ENCODE peak calls at places on chromosomes 6 and 20, in seven cellular contexts. One of them, this sample, is unnamed.

GRCh38 chr6:157912326-157912725 is 69.3 kb upstream of the SYNJ2 start:
- DNase-seq in A549: no peak
- DNase-seq in astrocyte: peak; percentile 95
- DNase-seq in fibroblast of lung: peak; percentile 96
- DNase-seq in hepatocyte: peak; percentile 52
- DNase-seq in GM23248: peak; percentile 96
- DNase-seq in naive thymus-derived CD4-positive, alpha-beta T cell: no peak
- DNase-seq in this sample: peak; percentile 71

GRCh38 chr6:141443032-141443431 is 689.7 kb upstream of the GJE1 start:
- DNase-seq in GM23248: no peak
- DNase-seq in naive thymus-derived CD4-positive, alpha-beta T cell: no peak
- DNase-seq in A549: no peak
- DNase-seq in fibroblast of lung: no peak
- DNase-seq in hepatocyte: no peak
- DNase-seq in astrocyte: no peak
- DNase-seq in this sample: no peak

GRCh38 chr6:24072038-24072746 is 53.8 kb upstream of the NRSN1 start:
- DNase-seq in A549: no peak
- DNase-seq in astrocyte: no peak
- DNase-seq in naive thymus-derived CD4-positive, alpha-beta T cell: no peak
- DNase-seq in GM23248: no peak
- DNase-seq in fibroblast of lung: no peak
- DNase-seq in hepatocyte: no peak
- DNase-seq in this sample: no peak

GRCh38 chr20:4112490-4113420 is 97.4 kb upstream of the RNF24 start:
- DNase-seq in astrocyte: peak; percentile 63
- DNase-seq in fibroblast of lung: peak; percentile 71
- DNase-seq in naive thymus-derived CD4-positive, alpha-beta T cell: no peak
- DNase-seq in A549: no peak
- DNase-seq in GM23248: peak; percentile 58
- DNase-seq in hepatocyte: no peak
- DNase-seq in this sample: no peak

GRCh38 chr6:36612101-36612625 is 18.0 kb downstream of the SRSF3 start:
- DNase-seq in fibroblast of lung: no peak
- DNase-seq in A549: no peak
- DNase-seq in GM23248: no peak
- DNase-seq in astrocyte: no peak
- DNase-seq in naive thymus-derived CD4-positive, alpha-beta T cell: no peak
- DNase-seq in hepatocyte: no peak
- DNase-seq in this sample: no peak

GRCh38 chr6:25041676-25042598 is 106.2 kb upstream of the RIPOR2 start:
- DNase-seq in GM23248: no peak
- DNase-seq in naive thymus-derived CD4-positive, alpha-beta T cell: peak; percentile 45
- DNase-seq in A549: no peak
- DNase-seq in fibroblast of lung: no peak
- DNase-seq in hepatocyte: no peak
- DNase-seq in astrocyte: no peak
- DNase-seq in this sample: no peak

GRCh38 chr6:25499851-25500250 is 152.2 kb upstream of the SCGN start:
- DNase-seq in hepatocyte: peak; percentile 33
- DNase-seq in GM23248: peak; percentile 51
- DNase-seq in astrocyte: peak; percentile 58
- DNase-seq in naive thymus-derived CD4-positive, alpha-beta T cell: no peak
- DNase-seq in fibroblast of lung: peak; percentile 72
- DNase-seq in A549: no peak
- DNase-seq in this sample: peak; percentile 2

GRCh38 chr6:27111743-27112142 is 135.8 kb upstream of the PRSS16 start:
- DNase-seq in naive thymus-derived CD4-positive, alpha-beta T cell: no peak
- DNase-seq in GM23248: no peak
- DNase-seq in astrocyte: no peak
- DNase-seq in fibroblast of lung: no peak
- DNase-seq in hepatocyte: no peak
- DNase-seq in A549: no peak
- DNase-seq in this sample: no peak

GRCh38 chr20:3101737-3102574 is 17.4 kb upstream of the AVP start:
- DNase-seq in GM23248: no peak
- DNase-seq in A549: no peak
- DNase-seq in naive thymus-derived CD4-positive, alpha-beta T cell: peak; percentile 44
- DNase-seq in astrocyte: no peak
- DNase-seq in fibroblast of lung: no peak
- DNase-seq in hepatocyte: no peak
- DNase-seq in this sample: no peak

GRCh38 chr20:56418385-56418861 is 6.4 kb downstream of the CASS4 start:
- DNase-seq in hepatocyte: no peak
- DNase-seq in astrocyte: no peak
- DNase-seq in naive thymus-derived CD4-positive, alpha-beta T cell: peak; percentile 44
- DNase-seq in GM23248: peak; percentile 45
- DNase-seq in A549: no peak
- DNase-seq in fibroblast of lung: no peak
- DNase-seq in this sample: no peak

GRCh38 chr20:59055302-59055701 is 12.7 kb upstream of the PRELID3B start:
- DNase-seq in GM23248: peak; percentile 50
- DNase-seq in A549: peak; percentile 30
- DNase-seq in astrocyte: no peak
- DNase-seq in fibroblast of lung: no peak
- DNase-seq in hepatocyte: no peak
- DNase-seq in naive thymus-derived CD4-positive, alpha-beta T cell: peak; percentile 5
- DNase-seq in this sample: peak; percentile 39

GRCh38 chr6:139338845-139339244 is 35.6 kb downstream of the CITED2 start:
- DNase-seq in naive thymus-derived CD4-positive, alpha-beta T cell: no peak
- DNase-seq in astrocyte: no peak
- DNase-seq in fibroblast of lung: no peak
- DNase-seq in hepatocyte: no peak
- DNase-seq in A549: no peak
- DNase-seq in GM23248: peak; percentile 78
- DNase-seq in this sample: peak; percentile 23
- H3K4me1 ChIP-seq in naive thymus-derived CD4-positive, alpha-beta T cell: peaks cover 10% of the 10 kb centered on the region
- H3K4me1 ChIP-seq in astrocyte: peaks cover 14% of the 10 kb centered on the region
- H3K4me1 ChIP-seq in fibroblast of lung: peaks cover 2% of the 10 kb centered on the region
- H3K4me1 ChIP-seq in hepatocyte: no peaks in the 10 kb centered on the region
- H3K4me1 ChIP-seq in A549: no peaks in the 10 kb centered on the region
- H3K4me1 ChIP-seq in GM23248: peaks cover 37% of the 10 kb centered on the region
- H3K4me1 ChIP-seq in this sample: peaks cover 32% of the 10 kb centered on the region

GRCh38 chr6:111590209-111590955 is 15.3 kb downstream of the TRAF3IP2 start:
- DNase-seq in hepatocyte: no peak
- DNase-seq in astrocyte: no peak
- DNase-seq in naive thymus-derived CD4-positive, alpha-beta T cell: no peak
- DNase-seq in A549: no peak
- DNase-seq in fibroblast of lung: no peak
- DNase-seq in GM23248: peak; percentile 71
- DNase-seq in this sample: no peak
- H3K27ac ChIP-seq in hepatocyte: peak overlapping the region; percentile 91
- H3K27ac ChIP-seq in astrocyte: peak overlapping the region; percentile 87
- H3K27ac ChIP-seq in naive thymus-derived CD4-positive, alpha-beta T cell: no peak overlapping the region
- H3K27ac ChIP-seq in A549: peak overlapping the region; percentile 90
- H3K27ac ChIP-seq in fibroblast of lung: peak overlapping the region; percentile 98
- H3K27ac ChIP-seq in GM23248: peak overlapping the region; percentile 99
- H3K27ac ChIP-seq in this sample: no peak overlapping the region

DNA sequence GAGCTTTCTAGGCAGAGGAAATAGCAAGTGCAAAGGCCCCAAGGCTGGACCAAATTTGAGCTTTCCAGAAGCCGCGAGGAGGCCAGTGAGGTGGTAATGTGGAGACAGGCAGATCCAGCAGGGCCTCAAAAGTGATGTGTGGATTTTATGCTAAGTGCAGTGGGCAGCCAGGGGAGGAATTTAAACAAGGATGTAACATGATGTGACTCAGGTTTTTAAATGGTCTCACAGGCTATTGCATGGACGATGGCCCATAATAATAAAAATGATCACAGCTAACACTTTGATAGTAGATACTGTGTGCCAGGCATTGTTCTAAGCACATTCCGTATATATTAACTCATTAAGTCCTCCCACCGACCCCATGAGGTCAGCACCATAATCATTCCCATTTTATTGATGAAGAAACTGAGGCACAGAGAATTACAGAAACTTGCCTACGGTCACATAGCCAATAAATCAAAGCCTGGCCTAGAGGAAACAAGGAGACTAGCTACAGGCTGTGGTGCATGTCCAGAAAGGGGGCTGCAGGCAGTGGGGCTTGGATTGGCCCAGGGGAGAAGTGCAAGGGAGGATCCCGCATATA is 18.0 kb upstream of the PREX1 start:
- DNase-seq in fibroblast of lung: peak; percentile 69
- DNase-seq in A549: no peak
- DNase-seq in astrocyte: peak; percentile 54
- DNase-seq in naive thymus-derived CD4-positive, alpha-beta T cell: no peak
- DNase-seq in GM23248: peak; percentile 29
- DNase-seq in hepatocyte: no peak
- DNase-seq in this sample: no peak
- H3K4me1 ChIP-seq in fibroblast of lung: peaks cover 6% of the 10 kb centered on the region
- H3K4me1 ChIP-seq in A549: peaks cover 55% of the 10 kb centered on the region
- H3K4me1 ChIP-seq in astrocyte: peaks cover 20% of the 10 kb centered on the region
- H3K4me1 ChIP-seq in naive thymus-derived CD4-positive, alpha-beta T cell: no peaks in the 10 kb centered on the region
- H3K4me1 ChIP-seq in GM23248: peaks cover 14% of the 10 kb centered on the region
- H3K4me1 ChIP-seq in hepatocyte: no peaks in the 10 kb centered on the region
- H3K4me1 ChIP-seq in this sample: peaks cover 19% of the 10 kb centered on the region

GRCh38 chr6:15399651-15400470 is 154.0 kb downstream of the JARID2 start:
- DNase-seq in A549: peak; percentile 24
- DNase-seq in hepatocyte: peak; percentile 75
- DNase-seq in GM23248: peak; percentile 78
- DNase-seq in fibroblast of lung: peak; percentile 79
- DNase-seq in naive thymus-derived CD4-positive, alpha-beta T cell: no peak
- DNase-seq in astrocyte: peak; percentile 71
- DNase-seq in this sample: peak; percentile 77
- H3K27ac ChIP-seq in A549: peak overlapping the region; percentile 73
- H3K27ac ChIP-seq in hepatocyte: peak overlapping the region; percentile 20
- H3K27ac ChIP-seq in GM23248: peak overlapping the region; percentile 17
- H3K27ac ChIP-seq in fibroblast of lung: peak overlapping the region; percentile 28
- H3K27ac ChIP-seq in naive thymus-derived CD4-positive, alpha-beta T cell: peak overlapping the region; percentile 34
- H3K27ac ChIP-seq in astrocyte: no peak overlapping the region
- H3K27ac ChIP-seq in this sample: peak overlapping the region; percentile 46

DNA sequence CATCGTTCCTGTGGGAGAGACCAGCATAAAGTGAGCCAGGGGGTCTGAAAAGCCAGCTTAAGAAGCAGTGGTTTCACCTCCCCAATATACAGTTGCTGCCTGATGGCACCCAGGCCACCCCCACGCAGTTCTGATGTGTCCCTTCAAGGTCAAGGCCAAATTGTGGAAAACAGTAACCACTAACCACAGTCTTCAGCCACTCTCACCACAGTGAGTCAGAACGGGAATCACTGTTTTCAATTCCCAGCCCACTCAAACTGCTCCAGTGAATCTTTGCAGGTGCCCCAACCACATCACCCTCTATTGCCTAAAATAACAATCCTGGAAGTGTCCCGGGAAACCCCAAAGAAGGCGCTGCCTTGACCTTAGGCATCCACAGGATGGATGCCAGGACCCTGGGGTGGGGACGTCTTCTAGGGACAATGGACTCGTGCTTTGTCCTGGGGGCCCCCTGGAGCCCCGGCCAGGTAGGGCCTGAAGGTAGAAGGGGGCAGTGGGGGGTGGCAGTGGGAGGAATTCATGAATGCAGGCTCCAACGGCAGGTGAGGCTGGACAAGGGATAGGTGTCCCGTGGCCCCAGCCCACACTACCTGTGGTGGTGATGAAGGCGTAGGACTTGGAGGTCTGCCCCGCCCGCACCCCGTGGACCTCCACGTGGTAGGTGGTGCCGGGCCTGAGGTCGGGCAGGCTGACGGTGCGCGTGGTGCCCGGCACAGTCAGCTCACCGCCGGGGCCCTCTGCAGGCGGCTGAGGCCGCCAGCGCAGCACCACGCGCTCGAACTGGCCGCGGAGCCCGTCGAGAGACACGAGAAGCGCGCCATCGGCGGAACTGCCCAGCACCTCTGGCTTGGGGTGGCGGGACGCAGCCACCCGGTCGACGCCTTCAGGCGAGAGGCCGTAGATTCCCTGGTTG is 22.2 kb downstream of the TNXB start:
- DNase-seq in astrocyte: peak; percentile 85
- DNase-seq in A549: no peak
- DNase-seq in hepatocyte: no peak
- DNase-seq in GM23248: peak; percentile 91
- DNase-seq in naive thymus-derived CD4-positive, alpha-beta T cell: no peak
- DNase-seq in fibroblast of lung: peak; percentile 87
- DNase-seq in this sample: no peak
- H3K4me1 ChIP-seq in astrocyte: peaks cover 28% of the 10 kb centered on the region
- H3K4me1 ChIP-seq in A549: peaks cover 7% of the 10 kb centered on the region
- H3K4me1 ChIP-seq in hepatocyte: peaks cover 41% of the 10 kb centered on the region
- H3K4me1 ChIP-seq in GM23248: peaks cover 35% of the 10 kb centered on the region
- H3K4me1 ChIP-seq in naive thymus-derived CD4-positive, alpha-beta T cell: no peaks in the 10 kb centered on the region
- H3K4me1 ChIP-seq in fibroblast of lung: peaks cover 29% of the 10 kb centered on the region
- H3K4me1 ChIP-seq in this sample: no peaks in the 10 kb centered on the region

GRCh38 chr6:110544472-110544871 is 68.1 kb upstream of the SLC22A16 start:
- DNase-seq in A549: no peak
- DNase-seq in GM23248: no peak
- DNase-seq in hepatocyte: no peak
- DNase-seq in fibroblast of lung: no peak
- DNase-seq in astrocyte: no peak
- DNase-seq in naive thymus-derived CD4-positive, alpha-beta T cell: no peak
- DNase-seq in this sample: no peak
- H3K27ac ChIP-seq in A549: no peak overlapping the region
- H3K27ac ChIP-seq in GM23248: no peak overlapping the region
- H3K27ac ChIP-seq in hepatocyte: no peak overlapping the region
- H3K27ac ChIP-seq in fibroblast of lung: no peak overlapping the region
- H3K27ac ChIP-seq in astrocyte: no peak overlapping the region
- H3K27ac ChIP-seq in naive thymus-derived CD4-positive, alpha-beta T cell: no peak overlapping the region
- H3K27ac ChIP-seq in this sample: no peak overlapping the region

This sample was measured in SJCRH30.